ENCODE peak calls at places on chromosomes 5 and 9, in ten cellular contexts. E, I, S, V, P, R, A, G, L and J are unnamed samples.

GRCh38 chr5:1101991-1102713 is 9.7 kb downstream of the SLC12A7 start:
- DNase-seq in E (no peak), I (no peak), S (no peak), V (peak), P (peak), R (no peak), A (no peak), G (peak), L (no peak), J (peak)

GRCh38 chr5:1235838-1236237 is 10.7 kb downstream of the SLC6A18 start:
- DNase-seq in E (no peak), I (no peak), S (no peak), V (no peak), P (no peak), R (no peak), A (no peak), G (no peak), L (no peak), J (no peak)

GRCh38 chr5:138753794-138754698 is 821 bp downstream of the CTNNA1 start:
- DNase-seq in E (peak), I (peak), S (peak), V (peak), P (peak), R (peak), A (peak), G (peak), L (peak), J (peak)

GRCh38 chr5:132059696-132060500 is 557 bp upstream of the IL3 start:
- DNase-seq in E (no peak), I (peak), S (peak), V (peak), P (no peak), R (no peak), A (peak), G (peak), L (no peak), J (peak)

GRCh38 chr5:42951847-42952411 is 88.2 kb downstream of the ANXA2R start:
- DNase-seq in E (no peak), I (no peak), S (no peak), V (no peak), P (peak), R (peak), A (no peak), G (peak), L (no peak), J (no peak)

GRCh38 chr5:157718529-157718928 is 12.7 kb upstream of the THG1L start:
- DNase-seq in E (peak), I (no peak), S (no peak), V (no peak), P (peak), R (peak), A (peak), G (peak), L (peak), J (peak)

GRCh38 chr9:83934569-83935275 is 13.5 kb upstream of the KIF27 start:
- DNase-seq in E (no peak), I (no peak), S (no peak), V (no peak), P (peak), R (no peak), A (peak), G (no peak), L (no peak), J (no peak)

GRCh38 chr5:150461231-150461630 is 11.7 kb upstream of the RPS14 start:
- DNase-seq in E (no peak), I (no peak), S (no peak), V (no peak), P (no peak), R (peak), A (no peak), G (peak), L (no peak), J (no peak)

GRCh38 chr5:179413711-179414458 is 68.6 kb upstream of the ADAMTS2 start:
- DNase-seq in E (no peak), I (no peak), S (no peak), V (no peak), P (no peak), R (no peak), A (no peak), G (no peak), L (no peak), J (peak)

GRCh38 chr9:22040760-22041159 is 31.7 kb upstream of the CDKN2B start:
- DNase-seq in E (no peak), I (no peak), S (no peak), V (no peak), P (peak), R (no peak), A (no peak), G (no peak), L (no peak), J (no peak)